ENCODE peak calls at places on chromosome 1, in eight cellular contexts. V, G, Z, U, S, F, Y and B are unnamed samples. For H3K4me1, the result is how much of the 10 kb centered on the place peaks cover.

GRCh38 chr1:205598841-205599666 is 32.8 kb downstream of the ELK4 start:
- DNase-seq in U (no peak), Y (peak), Z (no peak), F (peak), S (no peak), V (peak), G (peak), B (peak)

GRCh38 chr1:152107984-152108898 is 7.0 kb downstream of the TCHH start:
- DNase-seq in F (no peak), U (peak), Y (peak), Z (no peak), V (no peak), G (no peak), S (no peak), B (no peak)

GRCh38 chr1:65952692-65953091 is 160.0 kb downstream of the PDE4B start:
- DNase-seq in Y (no peak), G (no peak), U (no peak), Z (no peak), F (no peak), S (no peak), V (no peak), B (no peak)

GRCh38 chr1:34825455-34826081 is 32.8 kb downstream of the GJA4 start:
- DNase-seq in Z (no peak), Y (no peak), F (peak), V (peak), S (no peak), G (no peak), U (no peak), B (peak)

GRCh38 chr1:41980872-41981653 is 62.3 kb upstream of the HIVEP3 start:
- DNase-seq in Y (no peak), Z (no peak), F (no peak), V (no peak), U (peak), G (no peak), S (no peak), B (peak)

GRCh38 chr1:22077728-22078127 is 25.2 kb downstream of the CDC42 start:
- DNase-seq in Y (no peak), V (no peak), F (no peak), G (no peak), Z (no peak), U (no peak), S (no peak), B (no peak)

GRCh38 chr1:222370911-222371717 is 176.8 kb downstream of the HHIPL2 start:
- DNase-seq in U (no peak), V (no peak), Z (no peak), S (no peak), G (no peak), F (no peak), Y (no peak), B (no peak)

GRCh38 chr1:41282679-41283317 is 40.7 kb upstream of the SCMH1 start:
- DNase-seq in G (peak), V (peak), F (peak), S (peak), Z (peak), Y (no peak), U (peak), B (peak)

GRCh38 chr1:16617101-16617727 is 3.9 kb upstream of the NBPF1 start:
- DNase-seq in S (no peak), F (peak), Z (no peak), Y (peak), G (peak), U (peak), V (no peak), B (no peak)

GRCh38 chr1:81452693-81453344 is 347.9 kb upstream of the ADGRL2 start:
- DNase-seq in S (no peak), F (no peak), G (no peak), Z (no peak), Y (no peak), U (no peak), V (no peak), B (no peak)

GRCh38 chr1:52631759-52632331 is 1.1 kb upstream of the SHISAL2A start:
- DNase-seq in U (no peak), S (no peak), V (no peak), F (no peak), Y (no peak), G (no peak), Z (no peak), B (no peak)

GRCh38 chr1:241225741-241226140 is 131.3 kb downstream of the RGS7 start:
- DNase-seq in S (no peak), F (no peak), V (no peak), Z (no peak), U (no peak), Y (no peak), G (no peak), B (no peak)

GRCh38 chr1:107183011-107183410 is 42.2 kb downstream of the NTNG1 start:
- DNase-seq in S (peak), U (no peak), Z (no peak), Y (no peak), G (no peak), F (no peak), V (no peak), B (no peak)

GRCh38 chr1:205590457-205590768 is 41.4 kb downstream of the ELK4 start:
- DNase-seq in F (no peak), S (no peak), U (no peak), Z (no peak), Y (no peak), G (no peak), V (no peak), B (no peak)

GRCh38 chr1:10916311-10916710 is 96.1 kb upstream of the TARDBP start:
- DNase-seq in G (no peak), S (no peak), Z (no peak), Y (no peak), U (no peak), F (no peak), V (no peak), B (no peak)

GRCh38 chr1:41724248-41724647 is 194.5 kb downstream of the HIVEP3 start:
- DNase-seq in G (no peak), S (no peak), Y (no peak), F (no peak), Z (no peak), V (no peak), U (no peak), B (no peak)

GRCh38 chr1:35644204-35644603 is 2.9 kb upstream of the PSMB2 start:
- DNase-seq in G (no peak), Z (no peak), Y (no peak), S (no peak), V (no peak), F (no peak), U (no peak), B (no peak)

GRCh38 chr1:147892731-147893214 is 9.8 kb upstream of the GJA8 start:
- DNase-seq in G (no peak), S (peak), F (no peak), U (peak), Z (no peak), Y (no peak), V (no peak), B (peak)

GRCh38 chr1:209875510-209875909 is 47.7 kb downstream of the UTP25 start:
- DNase-seq in Y (no peak), Z (peak), F (no peak), G (no peak), U (peak), S (peak), V (no peak), B (peak)

GRCh38 chr1:156508955-156509234 is 8.3 kb upstream of the MEF2D start:
- DNase-seq in Y (no peak), S (no peak), U (no peak), Z (no peak), V (peak), F (no peak), G (peak), B (peak)
- H3K4me1 ChIP-seq in Y (half or more), S (under half), U (under half), Z (under half), V (half or more), F (half or more), G (half or more), B (under half)

GRCh38 chr1:89897347-89898133 is 76.7 kb downstream of the LRRC8D start:
- DNase-seq in U (no peak), Z (no peak), S (peak), Y (no peak), G (no peak), F (no peak), V (no peak), B (no peak)
- H3K4me1 ChIP-seq in U (under half), Z (under half), S (half or more), Y (under half), G (under half), F (under half), V (under half), B (under half)

GRCh38 chr1:172971241-172971640 is 79.5 kb downstream of the TNFSF18 start:
- DNase-seq in G (no peak), V (no peak), S (no peak), U (peak), F (no peak), Z (no peak), Y (no peak), B (no peak)

GRCh38 chr1:172970186-172970585 is 80.6 kb downstream of the TNFSF18 start:
- DNase-seq in Y (no peak), U (no peak), V (no peak), Z (no peak), G (no peak), F (no peak), S (no peak), B (no peak)

GRCh38 chr1:172969611-172970010 is 81.1 kb downstream of the TNFSF18 start:
- DNase-seq in F (no peak), Y (no peak), G (no peak), Z (no peak), V (no peak), S (no peak), U (peak), B (no peak)

GRCh38 chr1:172976222-172977041 is 74.3 kb downstream of the TNFSF18 start:
- DNase-seq in Z (no peak), Y (no peak), S (no peak), V (peak), F (peak), U (no peak), G (no peak), B (peak)

GRCh38 chr1:172973424-172973823 is 77.3 kb downstream of the TNFSF18 start:
- DNase-seq in V (no peak), Z (no peak), F (no peak), S (no peak), Y (no peak), G (no peak), U (no peak), B (no peak)
- H3K4me1 ChIP-seq in V (under half), Z (under half), F (under half), S (under half), Y (under half), G (under half), U (under half), B (under half)

GRCh38 chr1:223838125-223838854 is 7.5 kb downstream of the TP53BP2 start:
- DNase-seq in F (no peak), Z (no peak), S (no peak), G (no peak), U (no peak), V (no peak), Y (no peak), B (no peak)
- H3K4me1 ChIP-seq in F (half or more), Z (under half), S (half or more), G (half or more), U (under half), V (half or more), Y (half or more), B (half or more)

DNA sequence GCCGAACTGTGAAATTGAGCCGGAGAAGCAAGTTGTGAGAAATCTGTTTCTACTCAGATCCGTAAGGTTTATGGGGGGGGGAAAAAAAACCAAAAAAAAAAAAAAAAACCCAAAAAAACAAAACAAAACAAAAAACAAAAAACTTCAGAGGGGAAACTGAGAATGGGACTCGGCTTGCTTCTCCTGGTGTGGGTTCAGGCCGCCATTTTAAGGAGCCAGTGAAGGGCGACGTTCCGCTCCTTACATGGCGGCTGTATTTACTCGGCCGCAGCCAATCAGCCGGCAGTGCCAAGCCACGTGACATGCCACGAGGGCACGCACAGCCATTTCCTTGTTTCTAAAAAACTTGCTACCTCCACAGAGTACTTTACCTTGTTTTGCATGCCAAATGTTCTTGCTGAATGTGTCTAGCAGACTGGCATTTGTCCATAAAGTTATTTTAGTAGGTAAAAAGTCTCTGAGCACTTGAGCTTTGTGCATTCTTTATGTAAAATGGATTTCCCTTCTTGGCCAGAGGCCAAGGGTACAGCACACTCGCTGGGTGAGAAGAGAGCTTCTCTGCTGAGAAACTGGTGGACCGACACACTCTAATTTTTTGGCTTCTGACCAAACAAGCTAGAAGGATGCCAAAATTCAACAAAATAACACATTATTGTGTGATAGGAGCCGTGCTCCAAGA is 101.8 kb downstream of the NFIA start:
- DNase-seq in V (peak), Y (peak), S (peak), F (peak), G (peak), U (no peak), Z (no peak), B (peak)
- H3K4me1 ChIP-seq in V (half or more), Y (under half), S (under half), F (half or more), G (half or more), U (under half), Z (under half), B (under half)

GRCh38 chr1:234619071-234619480 is 9.1 kb upstream of the IRF2BP2 start:
- DNase-seq in Y (no peak), F (no peak), U (no peak), V (no peak), S (no peak), G (no peak), Z (no peak), B (no peak)

GRCh38 chr1:234619794-234620247 is 9.8 kb upstream of the IRF2BP2 start:
- DNase-seq in F (no peak), S (no peak), Z (no peak), G (no peak), V (no peak), U (no peak), Y (no peak), B (no peak)

GRCh38 chr1:234620786-234621468 is 10.9 kb upstream of the IRF2BP2 start:
- DNase-seq in Y (no peak), S (no peak), G (no peak), Z (no peak), U (no peak), F (no peak), V (no peak), B (peak)

GRCh38 chr1:234621657-234622335 is 11.8 kb upstream of the IRF2BP2 start:
- DNase-seq in U (no peak), Z (no peak), F (no peak), V (no peak), S (no peak), Y (no peak), G (no peak), B (no peak)

GRCh38 chr1:234620272-234620711 is 10.3 kb upstream of the IRF2BP2 start:
- DNase-seq in Y (no peak), G (no peak), Z (no peak), F (no peak), S (no peak), V (no peak), U (no peak), B (no peak)
- H3K4me1 ChIP-seq in Y (half or more), G (half or more), Z (under half), F (half or more), S (under half), V (half or more), U (under half), B (half or more)

GRCh38 chr1:170698711-170699275 is 34.9 kb downstream of the PRRX1 start:
- DNase-seq in V (no peak), Y (no peak), S (no peak), U (peak), Z (peak), F (no peak), G (no peak), B (no peak)
- H3K4me1 ChIP-seq in V (under half), Y (under half), S (under half), U (under half), Z (under half), F (under half), G (half or more), B (under half)

DNA sequence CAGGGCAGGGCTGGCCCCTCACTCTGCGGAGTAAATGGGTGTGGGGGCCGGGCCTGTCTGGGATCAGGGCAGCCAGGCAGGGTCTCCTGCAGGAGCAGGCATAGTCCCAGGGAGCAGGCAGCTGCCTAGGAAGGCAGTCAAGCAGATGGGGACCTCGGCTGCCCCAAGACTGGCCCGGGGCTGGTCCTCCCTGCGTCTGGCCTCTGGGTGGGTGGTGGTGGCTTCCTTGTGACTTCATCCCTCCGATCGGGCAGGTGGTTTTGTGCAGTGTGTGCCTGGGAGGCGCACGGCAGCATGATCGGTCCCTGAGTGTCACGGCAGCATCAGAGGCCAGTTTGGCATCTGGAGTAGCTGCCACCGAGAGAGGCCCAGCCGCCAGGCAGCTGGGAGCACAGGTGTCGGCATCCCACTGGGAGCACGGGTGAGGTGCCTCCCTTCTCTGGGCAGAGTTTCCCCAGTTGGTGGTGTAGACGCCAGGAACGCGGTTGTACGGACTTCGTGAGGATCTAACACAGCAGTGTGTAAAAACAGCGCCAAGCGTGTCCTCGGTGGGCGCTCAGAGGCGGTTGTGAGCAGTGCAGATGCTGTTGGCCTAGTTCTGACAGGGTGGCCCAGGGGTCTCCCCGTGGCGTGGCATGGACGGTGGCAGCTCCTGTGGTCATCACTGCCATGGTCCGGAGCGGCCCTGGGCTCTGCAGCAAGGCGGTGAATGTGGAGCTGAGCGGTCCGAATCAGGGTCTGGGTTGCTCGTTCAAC is 45.9 kb downstream of the PRKCZ start:
- DNase-seq in S (no peak), G (no peak), V (no peak), U (no peak), Z (no peak), Y (no peak), F (no peak), B (no peak)
- H3K4me1 ChIP-seq in S (under half), G (under half), V (under half), U (under half), Z (under half), Y (under half), F (under half), B (under half)